ENCODE peak calls at places on chromosomes 1 and 21, in six cellular contexts. One of them, this sample, is unnamed.

GRCh38 chr1:1292851-1293250 is 12.6 kb downstream of the SCNN1D start:
- DNase-seq in trophoblast cell: no peak
- DNase-seq in mesenchymal stem cell: no peak
- DNase-seq in mesendoderm: no peak
- DNase-seq in IMR-90: no peak
- DNase-seq in H9: no peak
- DNase-seq in this sample: no peak

GRCh38 chr1:180924939-180925338 is 12.2 kb downstream of the KIAA1614 start:
- DNase-seq in H9: no peak
- DNase-seq in trophoblast cell: no peak
- DNase-seq in IMR-90: no peak
- DNase-seq in mesendoderm: no peak
- DNase-seq in mesenchymal stem cell: no peak
- DNase-seq in this sample: no peak

GRCh38 chr1:108892356-108893140 is 15.8 kb downstream of the GPSM2 start:
- DNase-seq in mesenchymal stem cell: no peak
- DNase-seq in IMR-90: peak; percentile 40
- DNase-seq in mesendoderm: no peak
- DNase-seq in H9: no peak
- DNase-seq in trophoblast cell: no peak
- DNase-seq in this sample: no peak

GRCh38 chr1:212980123-212980800 is 29.9 kb downstream of the VASH2 start:
- DNase-seq in mesenchymal stem cell: peak; percentile 31
- DNase-seq in trophoblast cell: no peak
- DNase-seq in IMR-90: peak; percentile 90
- DNase-seq in H9: peak; percentile 55
- DNase-seq in mesendoderm: no peak
- DNase-seq in this sample: peak; percentile 36

GRCh38 chr1:206631085-206631509 is 4.2 kb upstream of the DYRK3 start:
- DNase-seq in IMR-90: peak; percentile 93
- DNase-seq in H9: peak; percentile 93
- DNase-seq in trophoblast cell: peak; percentile 23
- DNase-seq in mesendoderm: peak; percentile 98
- DNase-seq in mesenchymal stem cell: peak; percentile 94
- DNase-seq in this sample: peak; percentile 45

GRCh38 chr1:236137285-236137852 is 5.0 kb upstream of the GPR137B start:
- DNase-seq in IMR-90: no peak
- DNase-seq in mesendoderm: peak; percentile 36
- DNase-seq in trophoblast cell: no peak
- DNase-seq in H9: no peak
- DNase-seq in mesenchymal stem cell: no peak
- DNase-seq in this sample: no peak

GRCh38 chr21:44350773-44351481 is 2.5 kb upstream of the TRPM2 start:
- DNase-seq in mesenchymal stem cell: no peak
- DNase-seq in mesendoderm: no peak
- DNase-seq in H9: peak; percentile 38
- DNase-seq in trophoblast cell: no peak
- DNase-seq in IMR-90: no peak
- DNase-seq in this sample: no peak

GRCh38 chr1:113976609-113977278 is 2.5 kb upstream of the OLFML3 start:
- DNase-seq in H9: peak; percentile 62
- DNase-seq in trophoblast cell: no peak
- DNase-seq in mesendoderm: peak; percentile 71
- DNase-seq in mesenchymal stem cell: peak; percentile 62
- DNase-seq in IMR-90: peak; percentile 59
- DNase-seq in this sample: peak; percentile 58

GRCh38 chr1:63821650-63822049 is 47.8 kb downstream of the ROR1 start:
- DNase-seq in IMR-90: peak; percentile 73
- DNase-seq in H9: no peak
- DNase-seq in mesendoderm: no peak
- DNase-seq in mesenchymal stem cell: peak; percentile 65
- DNase-seq in trophoblast cell: no peak
- DNase-seq in this sample: no peak

GRCh38 chr21:16908087-16908486 is 604.8 kb upstream of the CXADR start:
- DNase-seq in mesenchymal stem cell: no peak
- DNase-seq in IMR-90: no peak
- DNase-seq in trophoblast cell: no peak
- DNase-seq in mesendoderm: no peak
- DNase-seq in H9: no peak
- DNase-seq in this sample: no peak

GRCh38 chr1:32334274-32334861 is 1.7 kb downstream of the MARCKSL1 start:
- DNase-seq in trophoblast cell: no peak
- DNase-seq in mesenchymal stem cell: no peak
- DNase-seq in IMR-90: no peak
- DNase-seq in mesendoderm: peak; percentile 54
- DNase-seq in H9: no peak
- DNase-seq in this sample: no peak

GRCh38 chr1:183804916-183805734 is at the start of gene RGL1:
- DNase-seq in H9: peak; percentile 49
- DNase-seq in mesenchymal stem cell: peak; percentile 92
- DNase-seq in IMR-90: peak; percentile 75
- DNase-seq in trophoblast cell: peak; percentile 83
- DNase-seq in mesendoderm: peak; percentile 73
- DNase-seq in this sample: peak; percentile 56

GRCh38 chr1:211639500-211640361 is 35.7 kb downstream of the NEK2 start:
- DNase-seq in trophoblast cell: no peak
- DNase-seq in mesendoderm: no peak
- DNase-seq in IMR-90: peak; percentile 97
- DNase-seq in mesenchymal stem cell: peak; percentile 80
- DNase-seq in H9: no peak
- DNase-seq in this sample: no peak

GRCh38 chr21:42455196-42455595 is 40.8 kb downstream of the RSPH1 start:
- DNase-seq in H9: no peak
- DNase-seq in mesendoderm: no peak
- DNase-seq in mesenchymal stem cell: no peak
- DNase-seq in IMR-90: no peak
- DNase-seq in trophoblast cell: peak; percentile 99
- DNase-seq in this sample: no peak

GRCh38 chr1:111441573-111442192 is 7.4 kb downstream of the WDR77 start:
- DNase-seq in mesendoderm: peak; percentile 76
- DNase-seq in trophoblast cell: no peak
- DNase-seq in mesenchymal stem cell: peak; percentile 44
- DNase-seq in H9: peak; percentile 76
- DNase-seq in IMR-90: peak; percentile 25
- DNase-seq in this sample: peak; percentile 15

GRCh38 chr1:160837558-160838205 is 25.0 kb downstream of the CD244 start:
- DNase-seq in IMR-90: no peak
- DNase-seq in mesenchymal stem cell: peak; percentile 7
- DNase-seq in trophoblast cell: no peak
- DNase-seq in mesendoderm: peak; percentile 13
- DNase-seq in H9: no peak
- DNase-seq in this sample: peak; percentile 29

GRCh38 chr21:16308269-16308668 is 578.5 kb downstream of the USP25 start:
- DNase-seq in mesenchymal stem cell: peak; percentile 7
- DNase-seq in H9: no peak
- DNase-seq in mesendoderm: no peak
- DNase-seq in IMR-90: peak; percentile 15
- DNase-seq in trophoblast cell: no peak
- DNase-seq in this sample: no peak

GRCh38 chr1:22652881-22653316 is at the start of gene C1QB:
- DNase-seq in trophoblast cell: no peak
- DNase-seq in H9: no peak
- DNase-seq in IMR-90: no peak
- DNase-seq in mesenchymal stem cell: no peak
- DNase-seq in mesendoderm: no peak
- DNase-seq in this sample: no peak

GRCh38 chr1:33357099-33357498 is 36.2 kb upstream of the A3GALT2 start:
- DNase-seq in mesenchymal stem cell: no peak
- DNase-seq in trophoblast cell: no peak
- DNase-seq in IMR-90: no peak
- DNase-seq in H9: no peak
- DNase-seq in mesendoderm: no peak
- DNase-seq in this sample: no peak

GRCh38 chr1:38958967-38959366 is 17.3 kb upstream of the RHBDL2 start:
- DNase-seq in IMR-90: peak; percentile 33
- DNase-seq in mesendoderm: peak; percentile 65
- DNase-seq in H9: no peak
- DNase-seq in trophoblast cell: peak; percentile 74
- DNase-seq in mesenchymal stem cell: peak; percentile 20
- DNase-seq in this sample: no peak

GRCh38 chr1:157315544-157315943 is 177.3 kb upstream of the ETV3 start:
- DNase-seq in trophoblast cell: no peak
- DNase-seq in mesendoderm: no peak
- DNase-seq in IMR-90: no peak
- DNase-seq in H9: no peak
- DNase-seq in mesenchymal stem cell: no peak
- DNase-seq in this sample: no peak

GRCh38 chr1:217462159-217462558 is 168.7 kb downstream of the GPATCH2 start:
- DNase-seq in trophoblast cell: no peak
- DNase-seq in mesenchymal stem cell: no peak
- DNase-seq in H9: no peak
- DNase-seq in mesendoderm: no peak
- DNase-seq in IMR-90: peak; percentile 65
- DNase-seq in this sample: no peak

GRCh38 chr1:155961937-155962336 is 16.4 kb downstream of the ARHGEF2 start:
- DNase-seq in mesenchymal stem cell: peak; percentile 93
- DNase-seq in mesendoderm: peak; percentile 82
- DNase-seq in IMR-90: peak; percentile 97
- DNase-seq in trophoblast cell: peak; percentile 97
- DNase-seq in H9: peak; percentile 48
- DNase-seq in this sample: no peak

DNA sequence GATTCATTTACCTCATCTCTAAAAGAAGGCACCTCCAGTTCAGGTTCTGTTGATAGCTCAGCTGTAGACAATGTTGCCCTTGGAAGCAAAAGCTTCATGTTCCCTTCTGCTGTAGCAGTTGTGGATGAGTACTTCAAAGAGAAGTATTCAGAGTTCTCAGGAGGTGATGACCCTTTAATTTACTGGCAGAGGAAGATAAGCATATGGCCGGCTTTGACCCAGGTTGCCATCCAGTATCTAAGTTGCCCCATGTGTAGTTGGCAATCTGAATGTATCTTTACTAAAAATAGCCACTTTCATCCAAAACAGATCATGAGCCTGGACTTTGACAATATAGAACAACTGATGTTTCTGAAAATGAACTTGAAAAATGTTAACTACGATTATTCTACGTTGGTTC is 4.6 kb downstream of the ZBED6 start:
- DNase-seq in IMR-90: no peak
- DNase-seq in trophoblast cell: no peak
- DNase-seq in mesendoderm: no peak
- DNase-seq in H9: no peak
- DNase-seq in mesenchymal stem cell: no peak
- DNase-seq in this sample: no peak
- H2BK5ac ChIP-seq in IMR-90: peak overlapping the region; percentile 44
- H2BK5ac ChIP-seq in trophoblast cell: no peak overlapping the region
- H2BK5ac ChIP-seq in mesendoderm: no peak overlapping the region
- H2BK5ac ChIP-seq in H9: no peak overlapping the region
- H2BK5ac ChIP-seq in mesenchymal stem cell: no peak overlapping the region
- H2BK5ac ChIP-seq in this sample: no peak overlapping the region

GRCh38 chr21:45875416-45875760 is 106.2 kb upstream of the COL6A1 start:
- DNase-seq in trophoblast cell: no peak
- DNase-seq in mesendoderm: no peak
- DNase-seq in IMR-90: no peak
- DNase-seq in mesenchymal stem cell: no peak
- DNase-seq in H9: no peak
- DNase-seq in this sample: no peak
- H2BK5ac ChIP-seq in trophoblast cell: no peak overlapping the region
- H2BK5ac ChIP-seq in mesendoderm: no peak overlapping the region
- H2BK5ac ChIP-seq in IMR-90: peak overlapping the region; percentile 100
- H2BK5ac ChIP-seq in mesenchymal stem cell: peak overlapping the region; percentile 45
- H2BK5ac ChIP-seq in H9: no peak overlapping the region
- H2BK5ac ChIP-seq in this sample: no peak overlapping the region

DNA sequence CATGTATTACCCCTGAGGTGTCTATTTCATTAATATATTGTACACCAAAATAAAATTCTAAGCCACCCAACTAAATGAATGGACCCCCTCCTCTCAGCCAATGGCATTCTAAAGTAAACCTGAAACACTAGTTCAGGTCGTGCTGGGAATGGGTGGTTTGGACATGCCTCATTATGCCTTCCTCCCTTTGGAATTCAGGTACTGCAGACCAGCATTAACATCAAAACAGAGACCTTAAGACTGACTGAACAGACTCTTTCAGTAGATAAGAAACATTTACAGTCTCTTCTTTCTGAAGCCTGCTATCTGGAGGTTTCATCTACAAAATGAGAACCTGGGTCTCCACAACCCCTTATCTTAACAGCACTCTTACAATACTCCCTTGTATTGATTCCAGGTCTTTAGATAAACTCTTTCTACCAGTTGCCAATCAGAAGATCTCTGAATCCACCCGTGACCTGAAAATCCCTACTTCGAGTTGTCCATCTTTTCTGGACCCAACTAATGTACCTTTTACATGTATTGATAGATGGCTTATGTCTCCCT is 93.6 kb downstream of the PKN2 start:
- DNase-seq in mesendoderm: peak; percentile 62
- DNase-seq in IMR-90: no peak
- DNase-seq in trophoblast cell: no peak
- DNase-seq in mesenchymal stem cell: no peak
- DNase-seq in H9: peak; percentile 50
- DNase-seq in this sample: no peak
- H2BK5ac ChIP-seq in mesendoderm: no peak overlapping the region
- H2BK5ac ChIP-seq in IMR-90: no peak overlapping the region
- H2BK5ac ChIP-seq in trophoblast cell: peak overlapping the region; percentile 97
- H2BK5ac ChIP-seq in mesenchymal stem cell: no peak overlapping the region
- H2BK5ac ChIP-seq in H9: no peak overlapping the region
- H2BK5ac ChIP-seq in this sample: no peak overlapping the region

DNA sequence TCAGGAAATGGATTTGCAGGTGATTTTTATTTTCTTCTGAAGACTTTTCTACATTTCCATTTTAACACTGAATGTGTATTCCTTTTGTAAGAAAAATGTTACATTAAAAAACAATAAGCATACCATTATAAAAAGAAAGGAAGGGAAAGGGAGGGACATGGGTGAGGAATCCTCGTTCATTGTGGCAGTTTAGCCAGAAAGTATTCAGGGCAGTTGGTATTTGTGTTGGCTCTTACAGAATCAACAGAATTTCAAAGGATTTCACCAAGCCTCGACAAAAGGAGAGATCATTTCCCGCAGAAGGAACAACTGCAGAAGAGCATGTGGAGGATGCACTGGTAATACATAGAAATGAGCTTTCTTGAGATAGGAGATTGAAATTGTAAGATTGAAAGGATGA is 35.0 kb downstream of the PLD5 start:
- DNase-seq in mesenchymal stem cell: no peak
- DNase-seq in IMR-90: no peak
- DNase-seq in trophoblast cell: no peak
- DNase-seq in mesendoderm: no peak
- DNase-seq in H9: no peak
- DNase-seq in this sample: no peak
- H2BK5ac ChIP-seq in mesenchymal stem cell: no peak overlapping the region
- H2BK5ac ChIP-seq in IMR-90: no peak overlapping the region
- H2BK5ac ChIP-seq in trophoblast cell: no peak overlapping the region
- H2BK5ac ChIP-seq in mesendoderm: no peak overlapping the region
- H2BK5ac ChIP-seq in H9: no peak overlapping the region
- H2BK5ac ChIP-seq in this sample: no peak overlapping the region

This sample was measured in neuronal stem cell.